ENCODE peak calls at places on chromosome 12, in five cellular contexts. O, V, D, S and A are unnamed samples.
A peak's percentile ranks its signal among the peaks of the same experiment; 100 is the strongest.

GRCh38 chr12:12356886-12357696 is at the start of gene BORCS5:
- DNase-seq in O (peak; percentile 100), V (peak; percentile 99), S (peak; percentile 89), D (peak; percentile 87), A (peak; percentile 100)

GRCh38 chr12:52670961-52671360 is 9.2 kb downstream of the KRT1 start:
- DNase-seq in S (no peak), O (no peak), D (no peak), V (no peak), A (no peak)

GRCh38 chr12:29691146-29691854 is 92.4 kb downstream of the TMTC1 start:
- DNase-seq in S (no peak), V (peak; percentile 26), D (no peak), O (peak; percentile 80), A (peak; percentile 48)

GRCh38 chr12:80313184-80313583 is 130.9 kb upstream of the PTPRQ start:
- DNase-seq in D (no peak), O (no peak), S (no peak), V (no peak), A (no peak)

GRCh38 chr12:118544569-118544968 is 168.2 kb downstream of the SUDS3 start:
- DNase-seq in O (no peak), S (peak; percentile 50), D (peak; percentile 11), V (no peak), A (no peak)

GRCh38 chr12:122366685-122367475 is 55.6 kb downstream of the CLIP1 start:
- DNase-seq in D (peak; percentile 90), O (peak; percentile 84), S (peak; percentile 84), V (no peak), A (peak; percentile 85)

GRCh38 chr12:122029620-122030426 is 8.1 kb downstream of the BCL7A start:
- DNase-seq in D (no peak), S (no peak), V (no peak), O (peak; percentile 58), A (no peak)

GRCh38 chr12:91562476-91562875 is 379.9 kb upstream of the DCN start:
- DNase-seq in O (no peak), V (no peak), S (no peak), D (peak; percentile 2), A (no peak)

GRCh38 chr12:52691765-52692150 is 11.6 kb upstream of the KRT1 start:
- DNase-seq in D (no peak), S (no peak), O (no peak), V (no peak), A (no peak)

GRCh38 chr12:57591567-57592325 is 754 bp downstream of the PIP4K2C start:
- DNase-seq in O (peak; percentile 68), V (peak; percentile 54), S (no peak), D (peak; percentile 21), A (no peak)

GRCh38 chr12:52956987-52957386 is 8.1 kb downstream of the KRT18 start:
- DNase-seq in D (peak; percentile 70), O (no peak), S (no peak), V (peak; percentile 70), A (no peak)

GRCh38 chr12:10715491-10715890 is 7.6 kb downstream of the YBX3 start:
- DNase-seq in V (no peak), D (no peak), O (no peak), S (no peak), A (no peak)

GRCh38 chr12:105281694-105282049 is 45.7 kb upstream of the APPL2 start:
- DNase-seq in S (peak; percentile 40), O (peak; percentile 58), D (no peak), V (no peak), A (no peak)

GRCh38 chr12:1912580-1913376 is 5.7 kb downstream of the CACNA2D4 start:
- DNase-seq in D (no peak), V (no peak), S (no peak), O (peak; percentile 53), A (no peak)

GRCh38 chr12:96036765-96037455 is 1.5 kb upstream of the LTA4H start:
- DNase-seq in D (peak; percentile 82), V (no peak), O (no peak), S (no peak), A (no peak)

GRCh38 chr12:79531547-79531946 is 159.2 kb downstream of the PAWR start:
- DNase-seq in O (no peak), D (peak; percentile 89), V (no peak), S (peak; percentile 46), A (no peak)

GRCh38 chr12:52262286-52262685 is 12.2 kb upstream of the KRT86 start:
- DNase-seq in D (no peak), S (no peak), V (no peak), O (no peak), A (no peak)

GRCh38 chr12:93201990-93202389 is 175.7 kb upstream of the NUDT4 start:
- DNase-seq in D (no peak), S (no peak), V (no peak), O (no peak), A (no peak)

GRCh38 chr12:119512772-119513497 is 80.6 kb upstream of the TMEM233 start:
- DNase-seq in D (no peak), V (peak; percentile 81), S (peak; percentile 9), O (peak; percentile 81), A (no peak)

GRCh38 chr12:30996255-30996654 is 69.7 kb downstream of the TSPAN11 start:
- DNase-seq in O (no peak), D (peak; percentile 76), S (no peak), V (no peak), A (peak; percentile 52)

GRCh38 chr12:104216461-104217058 is 981 bp downstream of the TXNRD1 start:
- DNase-seq in S (no peak), O (no peak), D (no peak), V (no peak), A (no peak)

GRCh38 chr12:23356927-23357708 is 592.4 kb downstream of the SOX5 start:
- DNase-seq in O (no peak), V (no peak), D (no peak), S (no peak), A (no peak)

GRCh38 chr12:111953455-111953854 is 59.5 kb downstream of the TMEM116 start:
- DNase-seq in O (no peak), S (peak; percentile 33), D (peak; percentile 11), V (no peak), A (no peak)

GRCh38 chr12:15632708-15633107 is 156.5 kb downstream of the EPS8 start:
- DNase-seq in O (no peak), V (no peak), S (no peak), D (no peak), A (no peak)

GRCh38 chr12:87127272-87127671 is 871.1 kb upstream of the MGAT4C start:
- DNase-seq in S (no peak), D (peak; percentile 61), O (no peak), V (no peak), A (no peak)

GRCh38 chr12:54037360-54038259 is 4.8 kb downstream of the HOXC5 start:
- DNase-seq in D (no peak), V (no peak), O (no peak), S (no peak), A (no peak)

GRCh38 chr12:21500786-21501257 is 613 bp downstream of the RECQL start:
- DNase-seq in S (no peak), O (no peak), D (no peak), V (no peak), A (no peak)

GRCh38 chr12:111978545-111978944 is 34.4 kb downstream of the TMEM116 start:
- DNase-seq in V (no peak), O (no peak), S (no peak), D (no peak), A (no peak)

GRCh38 chr12:67426067-67426466 is 156.9 kb downstream of the CAND1 start:
- DNase-seq in S (no peak), D (peak; percentile 80), O (no peak), V (no peak), A (no peak)

GRCh38 chr12:94768398-94769039 is 118.2 kb upstream of the TMCC3 start:
- DNase-seq in D (no peak), O (no peak), S (no peak), V (no peak), A (no peak)

GRCh38 chr12:2267624-2268477 is 215.1 kb downstream of the CACNA1C start:
- DNase-seq in D (peak; percentile 54), V (peak; percentile 68), S (no peak), O (peak; percentile 78), A (no peak)

GRCh38 chr12:121652767-121653497 is 16.5 kb downstream of the MORN3 start:
- DNase-seq in D (no peak), S (peak; percentile 27), V (no peak), O (no peak), A (no peak)

GRCh38 chr12:1474059-1474537 is 120.3 kb downstream of the FBXL14 start:
- DNase-seq in D (peak; percentile 99), V (no peak), S (peak; percentile 20), O (peak; percentile 52), A (peak; percentile 72)

DNA sequence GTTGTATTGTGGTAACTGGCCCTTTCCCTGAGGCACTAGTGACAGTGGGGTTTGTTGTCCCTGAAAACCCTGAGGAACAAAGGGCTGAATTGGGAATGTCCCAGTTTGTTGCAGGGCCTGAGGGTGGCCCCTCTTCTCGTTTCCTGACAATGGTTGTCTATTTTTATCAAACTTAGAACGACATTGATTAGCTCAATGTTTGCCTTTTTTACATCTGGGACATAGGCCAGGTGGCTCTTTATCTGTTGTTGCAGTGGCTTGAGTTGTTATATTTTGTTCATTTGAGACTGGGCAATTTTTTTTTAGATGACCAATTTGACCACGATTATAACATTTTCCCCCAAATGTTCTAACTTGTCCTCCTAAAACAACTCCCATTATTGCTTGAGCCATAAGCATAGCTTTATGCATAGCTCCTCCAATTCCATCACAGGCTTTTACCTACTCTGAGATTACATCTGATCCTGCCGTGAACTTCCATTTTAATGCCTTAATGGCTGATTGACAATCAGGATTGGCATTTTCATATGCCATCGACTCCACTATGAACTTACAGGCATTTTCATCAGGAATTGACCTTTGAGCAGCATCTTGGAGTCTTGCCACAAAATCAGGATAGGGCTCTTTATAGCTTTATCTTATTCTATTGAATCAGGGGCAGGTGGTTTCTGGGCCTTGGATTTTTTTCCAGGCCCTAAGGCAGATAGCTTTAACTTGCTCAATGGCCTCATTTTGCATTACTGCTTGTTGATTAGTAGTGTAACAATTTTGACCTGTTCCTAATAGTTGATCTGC is 604.3 kb downstream of the ALG10 start:
- DNase-seq in D (no peak), V (no peak), O (no peak), S (no peak), A (no peak)
- H3K9me3 ChIP-seq in D (no peaks in the 10 kb centered on the region), V (peaks cover 13% of the 10 kb centered on the region), O (peaks cover 78% of the 10 kb centered on the region), S (peaks cover 5% of the 10 kb centered on the region), A (no peaks in the 10 kb centered on the region)

GRCh38 chr12:107064243-107064642 is 29.1 kb downstream of the CRY1 start:
- DNase-seq in S (no peak), V (no peak), O (no peak), D (no peak), A (no peak)
- H3K9ac ChIP-seq in S (no peak overlapping the region), V (no peak overlapping the region), O (no peak overlapping the region), D (no peak overlapping the region), A (no peak overlapping the region)

DNA sequence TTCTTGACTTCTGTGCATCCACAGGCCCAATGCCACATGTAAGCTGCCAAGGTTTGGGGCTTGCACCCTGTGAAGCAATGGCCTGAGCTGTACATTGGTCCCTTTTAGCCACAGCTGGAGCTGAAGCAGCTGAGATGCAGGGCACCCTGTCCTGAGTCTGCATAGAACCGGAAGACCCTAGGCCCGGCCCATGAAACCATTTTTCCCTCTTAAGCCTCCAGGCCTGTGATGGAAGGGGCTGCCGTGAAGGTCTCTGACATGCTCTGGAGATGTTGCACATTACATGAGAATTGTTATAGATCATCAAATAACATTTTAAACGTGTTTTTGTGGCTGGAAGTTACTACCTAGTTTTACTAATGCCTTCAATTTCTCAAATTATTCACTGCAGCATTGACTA is 188.7 kb downstream of the RPAP3 start:
- DNase-seq in S (no peak), D (no peak), O (no peak), V (no peak), A (no peak)
- H3K9me3 ChIP-seq in S (peaks cover 37% of the 10 kb centered on the region), D (peaks cover 9% of the 10 kb centered on the region), O (peaks cover 35% of the 10 kb centered on the region), V (no peaks in the 10 kb centered on the region), A (peaks cover 34% of the 10 kb centered on the region)

GRCh38 chr12:128402481-128402880 is 135.5 kb downstream of the TMEM132C start:
- DNase-seq in V (peak; percentile 40), O (peak; percentile 60), S (no peak), D (no peak), A (no peak)
- H3K9ac ChIP-seq in V (no peak overlapping the region), O (no peak overlapping the region), S (no peak overlapping the region), D (no peak overlapping the region), A (no peak overlapping the region)

GRCh38 chr12:130671556-130671955 is 44.5 kb downstream of the RIMBP2 start:
- DNase-seq in O (no peak), V (no peak), S (no peak), D (no peak), A (no peak)
- H3K9me3 ChIP-seq in O (peaks cover 17% of the 10 kb centered on the region), V (no peaks in the 10 kb centered on the region), S (no peaks in the 10 kb centered on the region), D (peaks cover 49% of the 10 kb centered on the region), A (peaks cover 16% of the 10 kb centered on the region)